ENCODE peak calls at places on chromosomes 2 and 18, in five cellular contexts. J is colonic mucosa; G is EH; T is effector memory CD8-positive, alpha-beta T cell; V is ELR. K is an unnamed sample.

GRCh38 chr2:162449471-162449870 is 105.5 kb downstream of the GCA start:
- DNase-seq in G (no peak), T (no peak), V (no peak), J (no peak), K (no peak)

GRCh38 chr2:44237221-44237620 is 38.1 kb upstream of the SLC3A1 start:
- DNase-seq in T (peak), V (no peak), J (no peak), G (no peak), K (no peak)

GRCh38 chr18:25921677-25922421 is 168.6 kb downstream of the SS18 start:
- DNase-seq in T (peak), G (peak), V (peak), J (peak), K (peak)

GRCh38 chr2:108074150-108074549 is 87.8 kb downstream of the SLC5A7 start:
- DNase-seq in G (no peak), J (no peak), V (no peak), T (no peak), K (no peak)

GRCh38 chr2:44777542-44777941 is 164.0 kb upstream of the SIX3 start:
- DNase-seq in T (no peak), G (peak), V (peak), J (no peak), K (no peak)

GRCh38 chr2:230602562-230603230 is 109.9 kb upstream of the CAB39 start:
- DNase-seq in T (peak), G (no peak), J (no peak), V (no peak), K (peak)

GRCh38 chr18:32287249-32287648 is 97.4 kb downstream of the MEP1B start:
- DNase-seq in V (no peak), J (no peak), T (no peak), G (no peak), K (no peak)

GRCh38 chr2:157246212-157247067 is 11.1 kb upstream of the GALNT5 start:
- DNase-seq in J (no peak), T (no peak), V (peak), G (peak), K (no peak)

GRCh38 chr2:208573559-208573958 is 167.0 kb downstream of the PTH2R start:
- DNase-seq in G (no peak), T (no peak), V (no peak), J (peak), K (no peak)

GRCh38 chr18:50097702-50098101 is 97.2 kb downstream of the MYO5B start:
- DNase-seq in V (peak), T (no peak), G (no peak), J (peak), K (no peak)

GRCh38 chr2:171512683-171513082 is 9.6 kb upstream of the CYBRD1 start:
- DNase-seq in V (no peak), G (no peak), T (no peak), J (no peak), K (no peak)

GRCh38 chr2:60958361-60958760 is 59.2 kb upstream of the PEX13 start:
- DNase-seq in G (peak), V (peak), J (no peak), T (no peak), K (no peak)

GRCh38 chr2:11709293-11709692 is 37.1 kb upstream of the LPIN1 start:
- DNase-seq in J (no peak), V (no peak), T (no peak), G (no peak), K (no peak)

GRCh38 chr2:112692496-112692911 is 28.3 kb upstream of the NT5DC4 start:
- DNase-seq in J (peak), V (peak), G (peak), T (peak), K (peak)

GRCh38 chr2:43326116-43326825 is 99.9 kb upstream of the ZFP36L2 start:
- DNase-seq in V (no peak), T (no peak), J (no peak), G (no peak), K (no peak)

GRCh38 chr2:221553333-221553732 is 18.8 kb downstream of the EPHA4 start:
- DNase-seq in J (no peak), G (no peak), T (no peak), V (no peak), K (no peak)

GRCh38 chr2:172473167-172473566 is 45.8 kb downstream of the ITGA6 start:
- DNase-seq in G (no peak), V (no peak), J (no peak), T (no peak), K (no peak)

GRCh38 chr2:241788572-241788971 is 11.9 kb downstream of the GAL3ST2 start:
- DNase-seq in T (no peak), V (peak), G (peak), J (no peak), K (no peak)

GRCh38 chr2:109102588-109103233 is 26.3 kb upstream of the SH3RF3 start:
- DNase-seq in T (no peak), V (peak), J (no peak), G (no peak), K (no peak)

GRCh38 chr2:60880633-60880987 is 764 bp upstream of the REL start:
- DNase-seq in V (peak), J (no peak), G (peak), T (no peak), K (no peak)